ENCODE peak calls at places on chromosomes 5 and 9, in six cellular contexts. J, H, W, F, X and R are unnamed samples.

GRCh38 chr5:41527201-41527779 is 16.9 kb upstream of the PLCXD3 start:
- DNase-seq in H (peak), X (no peak), J (no peak), W (no peak), F (no peak), R (no peak)

GRCh38 chr5:180291943-180292831 is at the start of gene MAPK9:
- DNase-seq in X (peak), W (peak), J (no peak), H (peak), F (peak), R (peak)

GRCh38 chr5:150506571-150507282 is 1.2 kb upstream of the NDST1 start:
- DNase-seq in H (no peak), J (no peak), F (no peak), W (no peak), X (no peak), R (no peak)

GRCh38 chr5:112238473-112238872 is 180.6 kb downstream of the EPB41L4A start:
- DNase-seq in J (no peak), F (no peak), H (no peak), X (peak), W (no peak), R (no peak)

GRCh38 chr5:79157289-79157688 is 45.7 kb downstream of the BHMT start:
- DNase-seq in W (no peak), J (no peak), X (no peak), F (no peak), H (no peak), R (no peak)

GRCh38 chr5:8997542-8998070 is 548.3 kb downstream of the SEMA5A start:
- DNase-seq in H (no peak), W (no peak), F (no peak), J (no peak), X (no peak), R (no peak)

GRCh38 chr5:11793396-11793795 is 110.8 kb downstream of the CTNND2 start:
- DNase-seq in X (no peak), W (no peak), H (no peak), F (no peak), J (no peak), R (no peak)

GRCh38 chr5:157259699-157260098 is 6.2 kb upstream of the CYFIP2 start:
- DNase-seq in X (no peak), J (no peak), H (no peak), W (no peak), F (no peak), R (no peak)

GRCh38 chr9:98833090-98833956 is 25.9 kb downstream of the GALNT12 start:
- DNase-seq in F (no peak), J (no peak), X (no peak), W (peak), H (no peak), R (no peak)

GRCh38 chr9:115590016-115590415 is 472.1 kb upstream of the TNC start:
- DNase-seq in X (no peak), J (no peak), F (no peak), W (no peak), H (no peak), R (no peak)

GRCh38 chr5:88556415-88556814 is 287.8 kb upstream of the TMEM161B start:
- DNase-seq in H (no peak), F (no peak), J (no peak), W (no peak), X (no peak), R (no peak)

GRCh38 chr9:34568783-34569182 is 20.7 kb downstream of the CNTFR start:
- DNase-seq in F (no peak), H (no peak), W (no peak), X (peak), J (no peak), R (no peak)

GRCh38 chr5:77311217-77311571 is 100.7 kb downstream of the PDE8B start:
- DNase-seq in X (no peak), W (no peak), J (no peak), H (no peak), F (no peak), R (no peak)

GRCh38 chr5:89211836-89212235 is 328.9 kb upstream of the MEF2C start:
- DNase-seq in W (no peak), X (no peak), H (no peak), J (no peak), F (no peak), R (no peak)

GRCh38 chr5:137395011-137395755 is 103.9 kb downstream of the SPOCK1 start:
- DNase-seq in W (no peak), J (no peak), X (peak), F (no peak), H (no peak), R (no peak)

GRCh38 chr9:115691097-115691496 is 462.5 kb upstream of the PAPPA start:
- DNase-seq in H (no peak), W (no peak), F (no peak), J (no peak), X (no peak), R (no peak)

GRCh38 chr5:131406997-131407638 is 143.3 kb downstream of the CDC42SE2 start:
- DNase-seq in H (no peak), J (no peak), F (peak), W (no peak), X (no peak), R (no peak)

GRCh38 chr5:163534476-163535172 is 29.2 kb downstream of the MAT2B start:
- DNase-seq in X (no peak), J (peak), H (no peak), F (no peak), W (no peak), R (no peak)

GRCh38 chr5:177600458-177601018 is 606 bp downstream of the B4GALT7 start:
- DNase-seq in X (no peak), W (no peak), H (no peak), F (no peak), J (no peak), R (no peak)

GRCh38 chr5:129656952-129657351 is 90.9 kb upstream of the MINAR2 start:
- DNase-seq in W (no peak), F (no peak), J (no peak), X (no peak), H (no peak), R (no peak)

GRCh38 chr9:25678846-25679360 is 659 bp upstream of the TUSC1 start:
- DNase-seq in W (no peak), J (no peak), H (no peak), X (no peak), F (no peak), R (no peak)

GRCh38 chr5:43231977-43232376 is 40.0 kb downstream of the NIM1K start:
- DNase-seq in J (no peak), H (peak), F (no peak), W (no peak), X (peak), R (no peak)

GRCh38 chr9:20865357-20865756 is 166.1 kb downstream of the HACD4 start:
- DNase-seq in J (no peak), X (no peak), H (no peak), F (no peak), W (no peak), R (no peak)

GRCh38 chr9:4362281-4362680 is 62.4 kb upstream of the GLIS3 start:
- DNase-seq in J (no peak), W (no peak), X (no peak), F (no peak), H (no peak), R (no peak)

GRCh38 chr5:125298711-125299379 is 552.4 kb upstream of the ZNF608 start:
- DNase-seq in X (no peak), J (no peak), F (no peak), W (no peak), H (no peak), R (no peak)

GRCh38 chr5:78361226-78361993 is 993 bp downstream of the SCAMP1 start:
- DNase-seq in F (peak), J (no peak), H (no peak), W (peak), X (peak), R (peak)

GRCh38 chr5:81696418-81697397 is 54.2 kb downstream of the SSBP2 start:
- DNase-seq in W (no peak), X (no peak), J (no peak), H (no peak), F (no peak), R (no peak)

GRCh38 chr9:36401179-36401740 is 1.2 kb upstream of the RNF38 start:
- DNase-seq in W (peak), F (peak), J (peak), H (peak), X (peak), R (peak)

GRCh38 chr5:542693-543311 is 18.6 kb upstream of the SLC9A3 start:
- DNase-seq in W (no peak), H (no peak), J (no peak), F (no peak), X (no peak), R (no peak)

GRCh38 chr5:111254613-111255012 is 30.4 kb downstream of the CAMK4 start:
- DNase-seq in X (no peak), J (no peak), H (no peak), W (no peak), F (no peak), R (no peak)

GRCh38 chr9:134193912-134194535 is 29.7 kb upstream of the RNU6ATAC start:
- DNase-seq in J (no peak), W (no peak), F (no peak), X (peak), H (no peak), R (no peak)

GRCh38 chr5:25516136-25516535 is 871.4 kb upstream of the CDH10 start:
- DNase-seq in F (no peak), H (no peak), X (no peak), W (no peak), J (no peak), R (no peak)

GRCh38 chr5:177443144-177443983 is 3.2 kb upstream of the PRR7 start:
- DNase-seq in F (no peak), H (no peak), J (no peak), W (no peak), X (no peak), R (no peak)

GRCh38 chr9:111514967-111515366 is 10.0 kb upstream of the ZNF483 start:
- DNase-seq in X (no peak), F (no peak), H (no peak), W (no peak), J (no peak), R (no peak)

GRCh38 chr9:99431103-99431502 is 209.0 kb downstream of the SEC61B start:
- DNase-seq in H (no peak), J (no peak), W (no peak), F (no peak), X (no peak), R (no peak)

GRCh38 chr5:82855000-82855399 is 222.2 kb downstream of the TMEM167A start:
- DNase-seq in J (no peak), W (no peak), H (no peak), F (no peak), X (no peak), R (no peak)

GRCh38 chr9:125749287-125749935 is 2.2 kb downstream of the PBX3 start:
- DNase-seq in F (no peak), H (no peak), X (no peak), W (no peak), J (no peak), R (no peak)

GRCh38 chr9:125752070-125752628 is 5.0 kb downstream of the PBX3 start:
- DNase-seq in J (no peak), X (no peak), F (no peak), H (no peak), W (no peak), R (peak)

GRCh38 chr9:125748511-125749099 is 1.4 kb downstream of the PBX3 start:
- DNase-seq in X (peak), W (no peak), F (no peak), H (no peak), J (no peak), R (peak)

GRCh38 chr9:125750656-125751035 is 3.5 kb downstream of the PBX3 start:
- DNase-seq in J (no peak), F (no peak), X (peak), H (no peak), W (no peak), R (no peak)

DNA sequence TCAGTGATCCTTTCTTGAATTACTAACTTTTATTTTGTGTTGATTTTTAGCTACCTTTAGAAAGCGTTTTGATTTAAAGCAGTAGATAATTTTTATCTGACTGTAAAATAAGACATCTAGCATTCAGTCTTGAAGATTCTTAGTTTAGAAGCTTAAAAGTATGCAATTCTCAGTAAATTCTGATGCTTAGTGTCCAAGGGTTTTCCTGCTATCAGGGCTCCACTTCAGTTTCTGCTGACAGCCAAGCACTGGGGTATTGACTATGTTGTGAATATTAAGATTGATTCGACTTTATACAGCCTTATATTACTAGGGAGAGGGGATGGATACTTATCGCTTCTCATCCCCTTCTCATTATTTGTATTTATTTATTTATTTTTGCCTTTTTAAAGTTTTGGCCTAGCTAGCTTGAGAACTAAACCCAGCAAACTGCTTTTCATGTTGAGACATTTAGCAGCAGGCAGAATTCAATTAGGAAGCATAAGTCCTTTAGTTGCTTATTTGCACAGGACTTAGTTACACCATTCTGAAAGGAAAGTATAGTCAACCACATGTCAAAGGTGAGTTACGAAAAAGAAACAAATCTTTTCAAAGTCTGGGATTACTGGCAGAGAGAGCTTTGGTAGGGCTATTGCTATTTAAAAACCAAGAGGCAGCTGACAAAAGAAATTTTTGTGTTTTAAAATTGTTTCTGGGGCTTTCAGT is 2.9 kb downstream of the PBX3 start:
- DNase-seq in X (peak), J (no peak), H (no peak), F (peak), W (no peak), R (no peak)
- TF ChIP-seq JUND in X (no peak), J (no peak), H (no peak), F (no peak), W (no peak), R (no peak)

GRCh38 chr9:96150324-96151023 is 151.5 kb downstream of the HSD17B3 start:
- DNase-seq in H (no peak), F (no peak), X (no peak), W (no peak), J (no peak), R (no peak)
- TF ChIP-seq JUND in H (no peak), F (no peak), X (no peak), W (no peak), J (no peak), R (no peak)

GRCh38 chr5:60943624-60944023 is 1.2 kb downstream of the ERCC8 start:
- DNase-seq in W (no peak), J (no peak), F (no peak), H (no peak), X (no peak), R (no peak)

GRCh38 chr5:60948738-60949137 is 3.7 kb downstream of the NDUFAF2 start:
- DNase-seq in J (no peak), H (no peak), X (no peak), F (no peak), W (no peak), R (no peak)

GRCh38 chr5:60944904-60945759 is at the start of the genes ERCC8 and NDUFAF2:
- DNase-seq in H (peak), J (peak), F (peak), X (peak), W (peak), R (peak)

DNA sequence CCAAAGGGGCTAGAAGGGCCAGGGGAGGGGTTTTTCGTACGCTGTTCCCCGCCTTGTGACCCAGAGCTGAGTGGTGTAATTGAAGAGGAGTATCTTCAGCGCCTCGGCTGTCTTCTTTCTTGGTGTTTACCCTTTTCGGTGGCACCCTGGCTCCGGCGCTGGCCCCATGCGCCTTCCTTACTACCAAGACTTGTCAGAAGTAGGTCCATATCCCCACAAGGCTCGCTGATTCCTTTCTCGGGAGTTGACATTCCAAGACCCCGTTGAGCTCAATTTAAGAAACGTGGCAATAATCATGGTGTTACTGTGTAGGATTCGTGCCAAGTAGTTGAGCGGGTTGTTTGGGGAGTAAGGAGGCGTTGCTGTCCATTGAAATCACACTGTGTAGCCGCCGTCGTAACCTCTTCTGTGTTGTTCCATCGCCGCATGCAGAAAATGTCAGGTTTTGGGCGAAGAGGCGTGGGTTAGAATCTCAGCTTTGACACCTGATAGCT is 802 bp downstream of the NDUFAF2 start:
- DNase-seq in F (peak), W (peak), H (no peak), J (no peak), X (peak), R (peak)
- TF ChIP-seq JUND in F (no peak), W (no peak), H (no peak), J (no peak), X (no peak), R (no peak)

DNA sequence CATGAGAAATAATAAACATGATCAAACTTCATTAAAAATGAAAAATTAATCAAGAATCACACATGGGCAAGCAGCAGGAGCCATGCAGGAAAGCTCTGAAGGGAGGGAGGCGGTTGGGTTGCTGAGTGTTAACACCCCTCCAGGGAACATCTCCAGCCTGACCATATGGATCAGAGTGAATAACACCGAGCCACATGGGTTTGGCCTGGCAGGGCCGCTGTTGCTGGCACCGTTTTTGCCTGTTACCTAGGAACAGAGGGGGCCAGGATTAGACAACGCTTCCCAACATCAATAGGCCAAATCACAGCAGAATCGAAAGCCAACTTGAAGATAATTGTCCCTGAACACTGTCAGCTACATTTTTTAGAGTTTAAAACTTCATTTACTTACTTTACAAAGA is 160.2 kb downstream of the DENND1A start:
- DNase-seq in X (no peak), W (no peak), F (no peak), H (no peak), J (no peak), R (no peak)
- TF ChIP-seq JUND in X (no peak), W (no peak), F (no peak), H (no peak), J (no peak), R (no peak)